ENCODE peak calls at places on chromosomes 6 and 20, in five cellular contexts. E is IMR-90; R is activated CD8-positive, alpha-beta memory T cell treated with anti-CD3 and anti-CD28 coated beads, Interleukin-2, amount 50 U/mL, for 4 hours; F is NCI-H748 treated with DMSO at 0.1 percent for 48 hours; X is amniotic stem cell. U is an unnamed sample.

GRCh38 chr6:170185175-170185970 is 105.5 kb downstream of the DLL1 start:
- DNase-seq in E (no peak), R (no peak), F (no peak), X (no peak), U (no peak)

GRCh38 chr6:48032156-48032555 is 78.8 kb downstream of the PTCHD4 start:
- DNase-seq in E (peak; percentile 81), R (no peak), F (no peak), X (peak; percentile 68), U (no peak)

GRCh38 chr6:55438217-55438616 is 110.9 kb downstream of the GFRAL start:
- DNase-seq in E (no peak), R (no peak), F (no peak), X (no peak), U (no peak)

GRCh38 chr20:34295284-34295683 is 7.9 kb downstream of the AHCY start:
- DNase-seq in E (no peak), R (no peak), F (no peak), X (no peak), U (no peak)

GRCh38 chr6:119077643-119078448 is 618 bp downstream of the FAM184A start:
- DNase-seq in E (no peak), R (peak; percentile 54), F (peak; percentile 29), X (no peak), U (peak; percentile 35)

GRCh38 chr20:1569417-1569861 is 11.9 kb upstream of the SIRPD start:
- DNase-seq in E (peak; percentile 9), R (no peak), F (no peak), X (no peak), U (no peak)

GRCh38 chr6:107318100-107318736 is 141.1 kb downstream of the PDSS2 start:
- DNase-seq in E (peak; percentile 63), R (peak; percentile 16), F (peak; percentile 52), X (peak; percentile 33), U (peak; percentile 33)

GRCh38 chr20:23047738-23048214 is 1.7 kb downstream of the THBD start:
- DNase-seq in E (no peak), R (no peak), F (peak; percentile 37), X (no peak), U (no peak)

GRCh38 chr6:19999319-20000191 is 162.4 kb downstream of the ID4 start:
- DNase-seq in E (peak; percentile 5), R (no peak), F (peak; percentile 85), X (no peak), U (no peak)

GRCh38 chr20:23420943-23421925 is at the start of gene NAPB:
- DNase-seq in E (peak; percentile 88), R (peak; percentile 94), F (peak; percentile 83), X (peak; percentile 90), U (peak; percentile 94)

GRCh38 chr20:17843246-17844132 is 125.1 kb downstream of the SNX5 start:
- DNase-seq in E (peak; percentile 97), R (no peak), F (no peak), X (peak; percentile 83), U (no peak)

GRCh38 chr6:3965071-3965718 is 113.7 kb downstream of the FAM217A start:
- DNase-seq in E (no peak), R (no peak), F (no peak), X (no peak), U (no peak)

GRCh38 chr20:50089140-50089786 is 23.7 kb downstream of the UBE2V1 start:
- DNase-seq in E (no peak), R (no peak), F (no peak), X (no peak), U (no peak)